ENCODE peak calls at places on chromosomes 16 and 17, in four cellular contexts. One of them, this sample, is unnamed. For H3K27me3, the result is how much of the 10 kb centered on the place peaks cover.

GRCh38 chr17:15398291-15398690 is 56.9 kb upstream of the TEKT3 start:
- DNase-seq in heart right ventricle: no peak
- DNase-seq in mesenchymal stem cell: peak
- DNase-seq in lung: no peak
- DNase-seq in this sample: no peak

GRCh38 chr17:42783778-42784138 is 3.3 kb downstream of the WNK4 start:
- DNase-seq in heart right ventricle: no peak
- DNase-seq in mesenchymal stem cell: no peak
- DNase-seq in lung: no peak
- DNase-seq in this sample: no peak

GRCh38 chr16:84312783-84313382 is 18.2 kb downstream of the WFDC1 start:
- DNase-seq in heart right ventricle: no peak
- DNase-seq in mesenchymal stem cell: no peak
- DNase-seq in lung: no peak
- DNase-seq in this sample: no peak

GRCh38 chr17:16989953-16990860 is 18.3 kb upstream of the TNFRSF13B start:
- DNase-seq in heart right ventricle: no peak
- DNase-seq in mesenchymal stem cell: peak
- DNase-seq in lung: no peak
- DNase-seq in this sample: no peak

GRCh38 chr16:81625544-81626152 is 153.4 kb upstream of the PLCG2 start:
- DNase-seq in heart right ventricle: peak
- DNase-seq in mesenchymal stem cell: peak
- DNase-seq in lung: peak
- DNase-seq in this sample: no peak

GRCh38 chr17:70636517-70637133 is 467.3 kb downstream of the KCNJ2 start:
- DNase-seq in heart right ventricle: no peak
- DNase-seq in mesenchymal stem cell: peak
- DNase-seq in lung: no peak
- DNase-seq in this sample: peak

GRCh38 chr16:68361485-68361884 is 50.7 kb downstream of the PRMT7 start:
- DNase-seq in heart right ventricle: no peak
- DNase-seq in mesenchymal stem cell: no peak
- DNase-seq in lung: no peak
- DNase-seq in this sample: no peak

GRCh38 chr16:74252329-74252728 is 44.3 kb upstream of the PSMD7 start:
- DNase-seq in heart right ventricle: no peak
- DNase-seq in mesenchymal stem cell: no peak
- DNase-seq in lung: no peak
- DNase-seq in this sample: no peak

GRCh38 chr16:51497541-51498211 is 346.6 kb upstream of the SALL1 start:
- DNase-seq in heart right ventricle: no peak
- DNase-seq in mesenchymal stem cell: no peak
- DNase-seq in lung: no peak
- DNase-seq in this sample: no peak

GRCh38 chr16:85390511-85391174 is 222.5 kb upstream of the GSE1 start:
- DNase-seq in heart right ventricle: peak
- DNase-seq in mesenchymal stem cell: peak
- DNase-seq in lung: peak
- DNase-seq in this sample: peak

GRCh38 chr17:60353773-60354172 is 38.2 kb downstream of the USP32 start:
- DNase-seq in heart right ventricle: no peak
- DNase-seq in mesenchymal stem cell: no peak
- DNase-seq in lung: no peak
- DNase-seq in this sample: no peak

GRCh38 chr16:12461201-12461600 is 342.5 kb downstream of the CPPED1 start:
- DNase-seq in heart right ventricle: no peak
- DNase-seq in mesenchymal stem cell: no peak
- DNase-seq in lung: no peak
- DNase-seq in this sample: no peak

GRCh38 chr16:30184430-30185140 is 1.2 kb downstream of the CORO1A start:
- DNase-seq in heart right ventricle: peak
- DNase-seq in mesenchymal stem cell: no peak
- DNase-seq in lung: peak
- DNase-seq in this sample: no peak

GRCh38 chr17:8631554-8631877 is 991 bp upstream of the MYH10 start:
- DNase-seq in heart right ventricle: no peak
- DNase-seq in mesenchymal stem cell: peak
- DNase-seq in lung: no peak
- DNase-seq in this sample: no peak

GRCh38 chr17:61360318-61360717 is 39.3 kb upstream of the TBX2 start:
- DNase-seq in heart right ventricle: no peak
- DNase-seq in mesenchymal stem cell: no peak
- DNase-seq in lung: no peak
- DNase-seq in this sample: no peak

GRCh38 chr16:78022347-78022746 is at the start of gene CLEC3A:
- DNase-seq in heart right ventricle: no peak
- DNase-seq in mesenchymal stem cell: peak
- DNase-seq in lung: no peak
- DNase-seq in this sample: no peak

GRCh38 chr17:32701860-32702259 is 175.1 kb downstream of the MYO1D start:
- DNase-seq in heart right ventricle: no peak
- DNase-seq in mesenchymal stem cell: no peak
- DNase-seq in lung: no peak
- DNase-seq in this sample: no peak

GRCh38 chr17:68349157-68349556 is 57.9 kb downstream of the ARSG start:
- DNase-seq in heart right ventricle: no peak
- DNase-seq in mesenchymal stem cell: peak
- DNase-seq in lung: no peak
- DNase-seq in this sample: no peak

GRCh38 chr17:76119409-76120371 is 16.1 kb upstream of the EXOC7 start:
- DNase-seq in heart right ventricle: no peak
- DNase-seq in mesenchymal stem cell: no peak
- DNase-seq in lung: no peak
- DNase-seq in this sample: no peak

GRCh38 chr17:59093702-59094231 is 12.9 kb downstream of the TRIM37 start:
- DNase-seq in heart right ventricle: peak
- DNase-seq in mesenchymal stem cell: peak
- DNase-seq in lung: peak
- DNase-seq in this sample: peak

GRCh38 chr17:32772453-32773025 is 104.4 kb downstream of the MYO1D start:
- DNase-seq in heart right ventricle: no peak
- DNase-seq in mesenchymal stem cell: no peak
- DNase-seq in lung: no peak
- DNase-seq in this sample: no peak

GRCh38 chr17:73952498-73953205 is 250.8 kb upstream of the RPL38 start:
- DNase-seq in heart right ventricle: peak
- DNase-seq in mesenchymal stem cell: no peak
- DNase-seq in lung: no peak
- DNase-seq in this sample: no peak

GRCh38 chr16:51553314-51553713 is 402.2 kb upstream of the SALL1 start:
- DNase-seq in heart right ventricle: no peak
- DNase-seq in mesenchymal stem cell: no peak
- DNase-seq in lung: no peak
- DNase-seq in this sample: no peak

GRCh38 chr17:77354721-77355455 is 214.1 kb downstream of the SEC14L1 start:
- DNase-seq in heart right ventricle: peak
- DNase-seq in mesenchymal stem cell: peak
- DNase-seq in lung: peak
- DNase-seq in this sample: peak

GRCh38 chr17:55167024-55167721 is 97.6 kb upstream of the HLF start:
- DNase-seq in heart right ventricle: no peak
- DNase-seq in mesenchymal stem cell: no peak
- DNase-seq in lung: no peak
- DNase-seq in this sample: no peak

GRCh38 chr17:74712756-74713155 is at the start of gene CD300LF:
- DNase-seq in heart right ventricle: no peak
- DNase-seq in mesenchymal stem cell: no peak
- DNase-seq in lung: peak
- DNase-seq in this sample: no peak

GRCh38 chr17:75191584-75191983 is 8.8 kb upstream of the SUMO2 start:
- DNase-seq in heart right ventricle: no peak
- DNase-seq in mesenchymal stem cell: peak
- DNase-seq in lung: no peak
- DNase-seq in this sample: no peak

GRCh38 chr17:53344778-53345177 is 477.9 kb upstream of the KIF2B start:
- DNase-seq in heart right ventricle: no peak
- DNase-seq in mesenchymal stem cell: no peak
- DNase-seq in lung: no peak
- DNase-seq in this sample: no peak

GRCh38 chr17:19263621-19264010 is 26.4 kb downstream of the EPN2 start:
- DNase-seq in heart right ventricle: no peak
- DNase-seq in mesenchymal stem cell: peak
- DNase-seq in lung: no peak
- DNase-seq in this sample: peak

GRCh38 chr16:35733971-35734702 is 2274.7 kb downstream of the TP53TG3F start:
- DNase-seq in heart right ventricle: no peak
- DNase-seq in mesenchymal stem cell: no peak
- DNase-seq in lung: no peak
- DNase-seq in this sample: no peak

GRCh38 chr17:29347831-29348281 is 42.3 kb upstream of the TAOK1 start:
- DNase-seq in heart right ventricle: no peak
- DNase-seq in mesenchymal stem cell: peak
- DNase-seq in lung: no peak
- DNase-seq in this sample: peak

DNA sequence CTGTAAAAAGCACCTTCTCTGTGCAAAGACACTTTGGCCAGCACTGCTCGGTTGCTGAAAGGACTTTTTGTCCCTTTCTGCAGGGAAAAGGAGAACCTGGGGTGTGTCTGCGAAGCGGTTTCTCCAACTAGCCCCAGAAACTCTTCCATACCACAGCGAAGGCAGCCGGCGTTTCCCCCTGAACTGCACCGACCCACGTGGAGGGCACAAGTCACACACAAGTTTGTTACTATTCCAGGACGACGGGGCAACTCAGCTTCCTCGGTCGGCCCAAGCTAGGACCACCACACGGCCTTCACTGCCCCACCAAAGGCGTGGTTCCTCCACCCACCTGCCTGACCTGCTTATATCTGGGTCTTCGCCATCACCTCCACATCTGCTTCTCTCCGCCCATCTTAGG is 1.9 kb downstream of the RTN4RL1 start:
- DNase-seq in heart right ventricle: no peak
- DNase-seq in mesenchymal stem cell: no peak
- DNase-seq in lung: no peak
- DNase-seq in this sample: no peak
- H3K27me3 ChIP-seq in heart right ventricle: half or more
- H3K27me3 ChIP-seq in mesenchymal stem cell: half or more
- H3K27me3 ChIP-seq in lung: under half
- H3K27me3 ChIP-seq in this sample: half or more

DNA sequence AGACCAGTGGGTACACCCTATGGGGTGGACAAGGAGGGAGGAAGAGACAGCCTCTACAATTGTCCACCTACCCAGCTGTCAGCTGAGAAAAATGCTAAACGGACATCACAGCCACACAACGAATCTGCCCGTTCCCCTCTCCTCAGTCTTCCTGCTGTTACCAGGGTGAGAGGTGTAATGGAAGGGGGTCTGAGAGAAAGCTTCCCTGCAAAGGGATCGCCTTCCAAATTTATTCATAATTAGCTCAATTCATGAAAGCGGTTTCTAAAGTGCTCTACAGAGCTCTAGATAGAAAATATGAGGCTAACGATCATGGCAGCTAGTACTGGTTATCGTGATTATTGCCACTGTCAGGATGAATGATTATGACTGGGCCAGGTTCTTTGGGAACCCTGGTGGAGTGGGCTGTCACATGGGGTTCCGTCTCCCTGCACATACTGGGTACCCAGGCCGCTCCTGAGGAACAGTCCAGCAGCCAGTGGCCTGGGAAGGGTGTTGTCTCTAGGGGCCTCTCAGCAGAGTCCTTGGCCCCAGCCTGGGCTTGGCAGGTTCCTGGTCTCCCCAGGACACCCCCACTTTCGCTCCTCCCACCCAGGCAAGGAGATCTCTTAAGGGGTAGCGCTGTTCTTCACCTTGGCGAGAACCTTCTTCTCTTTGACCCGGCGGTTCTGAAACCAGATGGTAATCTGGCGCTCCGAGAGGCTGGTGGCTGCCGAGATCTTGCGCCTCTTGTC is 2.2 kb downstream of the HOXB13 start:
- DNase-seq in heart right ventricle: no peak
- DNase-seq in mesenchymal stem cell: peak
- DNase-seq in lung: no peak
- DNase-seq in this sample: no peak
- H3K27me3 ChIP-seq in heart right ventricle: half or more
- H3K27me3 ChIP-seq in mesenchymal stem cell: half or more
- H3K27me3 ChIP-seq in lung: under half
- H3K27me3 ChIP-seq in this sample: half or more

GRCh38 chr16:1065466-1066128 is 7.0 kb upstream of the SSTR5 start:
- DNase-seq in heart right ventricle: no peak
- DNase-seq in mesenchymal stem cell: no peak
- DNase-seq in lung: no peak
- DNase-seq in this sample: no peak

GRCh38 chr16:1066584-1067172 is 5.9 kb upstream of the SSTR5 start:
- DNase-seq in heart right ventricle: no peak
- DNase-seq in mesenchymal stem cell: no peak
- DNase-seq in lung: no peak
- DNase-seq in this sample: no peak

GRCh38 chr16:1062895-1063294 is 9.7 kb upstream of the SSTR5 start:
- DNase-seq in heart right ventricle: no peak
- DNase-seq in mesenchymal stem cell: no peak
- DNase-seq in lung: no peak
- DNase-seq in this sample: no peak

GRCh38 chr16:1061769-1062505 is 10.6 kb upstream of the SSTR5 start:
- DNase-seq in heart right ventricle: no peak
- DNase-seq in mesenchymal stem cell: no peak
- DNase-seq in lung: no peak
- DNase-seq in this sample: no peak

DNA sequence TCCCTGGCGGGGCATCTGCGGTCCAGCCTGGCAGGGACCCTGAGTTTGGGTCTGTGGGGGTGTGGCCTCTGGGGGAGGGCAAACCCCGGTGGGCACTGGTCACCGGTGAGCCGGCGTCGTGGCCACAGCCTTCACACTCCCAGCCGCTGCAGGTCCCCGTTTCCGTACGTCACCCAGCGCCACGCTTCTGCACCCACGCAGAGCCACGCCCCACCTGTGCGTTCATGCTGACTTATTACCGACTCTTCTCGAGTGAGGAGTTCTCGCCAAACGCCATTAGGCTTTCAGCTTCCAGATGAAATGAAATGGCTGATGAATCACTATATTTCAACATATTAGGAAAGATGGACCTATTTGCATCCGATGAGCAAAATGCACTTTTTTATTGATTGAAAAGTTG is 8.8 kb upstream of the SSTR5 start:
- DNase-seq in heart right ventricle: no peak
- DNase-seq in mesenchymal stem cell: no peak
- DNase-seq in lung: no peak
- DNase-seq in this sample: no peak
- H3K27me3 ChIP-seq in heart right ventricle: under half
- H3K27me3 ChIP-seq in mesenchymal stem cell: under half
- H3K27me3 ChIP-seq in lung: under half
- H3K27me3 ChIP-seq in this sample: under half

DNA sequence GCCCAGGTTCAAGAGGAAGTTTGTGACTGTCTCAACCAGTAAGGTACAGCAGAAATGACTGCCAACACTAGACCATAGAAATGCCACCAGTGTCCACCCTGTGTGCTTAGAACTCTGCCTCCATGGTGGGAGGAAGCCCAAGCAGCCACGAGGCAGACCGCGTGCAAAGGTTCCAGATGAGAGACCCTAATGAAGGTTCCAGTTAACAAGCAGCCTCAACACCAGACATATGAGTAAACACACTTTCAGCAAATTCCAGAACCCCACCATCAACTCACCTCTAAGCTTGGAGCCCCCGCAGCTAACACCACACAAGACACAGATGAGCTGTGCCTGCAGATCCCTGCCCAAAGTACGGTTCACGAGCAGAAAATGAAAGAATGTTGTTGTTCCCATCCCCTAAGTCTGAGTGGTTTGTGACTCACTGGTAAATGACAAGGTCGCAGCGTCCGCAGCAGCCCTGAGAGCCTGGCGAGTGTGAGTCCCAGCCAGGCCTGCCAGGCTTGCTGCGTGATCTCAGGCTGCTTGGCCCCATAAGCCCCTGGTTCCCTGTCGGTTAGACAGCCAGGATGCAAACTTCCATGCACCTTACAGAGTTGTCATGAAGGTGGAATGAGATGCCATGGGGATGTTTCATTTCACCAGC is 193.7 kb downstream of the C16orf95 start:
- DNase-seq in heart right ventricle: no peak
- DNase-seq in mesenchymal stem cell: peak
- DNase-seq in lung: no peak
- DNase-seq in this sample: peak
- H3K27me3 ChIP-seq in heart right ventricle: under half
- H3K27me3 ChIP-seq in mesenchymal stem cell: half or more
- H3K27me3 ChIP-seq in lung: under half
- H3K27me3 ChIP-seq in this sample: under half